ENCODE peak calls at places on chromosomes 4 and X, in four cellular contexts. I is bronchial epithelial cell, L is EH, H is endothelial cell. F is an unnamed sample.

GRCh38 chr4:176883681-176884418 is 91.1 kb upstream of the VEGFC start:
- DNase-seq in I (peak), H (no peak), L (peak), F (peak)

GRCh38 chrX:46327229-46328081 is 217.8 kb downstream of the ZNF674 start:
- DNase-seq in I (peak), L (peak), H (peak), F (peak)

GRCh38 chr4:185640809-185641675 is 105.7 kb upstream of the PDLIM3 start:
- DNase-seq in H (no peak), I (peak), L (peak), F (peak)

GRCh38 chr4:73707269-73707875 is 33.0 kb upstream of the CXCL8 start:
- DNase-seq in I (no peak), L (no peak), H (no peak), F (no peak)

GRCh38 chrX:114959729-114960128 is 57.7 kb downstream of the IL13RA2 start:
- DNase-seq in I (peak), L (peak), H (no peak), F (peak)

GRCh38 chrX:17459596-17459995 is 84.6 kb downstream of the NHS start:
- DNase-seq in L (peak), H (no peak), I (peak), F (peak)

GRCh38 chrX:54358424-54359211 is 772 bp upstream of the WNK3 start:
- DNase-seq in L (peak), H (peak), I (peak), F (peak)

GRCh38 chrX:37812110-37812509 is 32.3 kb downstream of the CYBB start:
- DNase-seq in H (no peak), I (no peak), L (no peak), F (no peak)

GRCh38 chr4:169649545-169650226 is 29.3 kb downstream of the CLCN3 start:
- DNase-seq in I (no peak), L (no peak), H (no peak), F (no peak)

GRCh38 chr4:95537181-95537580 is 11.6 kb downstream of the UNC5C start:
- DNase-seq in I (no peak), H (no peak), L (no peak), F (no peak)

GRCh38 chrX:53831662-53832635 is 145.4 kb upstream of the HUWE1 start:
- DNase-seq in H (peak), L (peak), I (peak), F (peak)

GRCh38 chr4:8544741-8545438 is 35.3 kb upstream of the GPR78 start:
- DNase-seq in L (peak), I (no peak), H (no peak), F (no peak)

GRCh38 chr4:147633113-147633512 is 15.9 kb downstream of the TMEM184C start:
- DNase-seq in H (no peak), I (no peak), L (peak), F (peak)

GRCh38 chr4:40888916-40889315 is 139.2 kb downstream of the NSUN7 start:
- DNase-seq in H (no peak), I (no peak), L (no peak), F (no peak)

GRCh38 chr4:40402556-40402955 is 67.4 kb downstream of the CHRNA9 start:
- DNase-seq in H (no peak), L (no peak), I (peak), F (no peak)

GRCh38 chr4:92864176-92864575 is 560.4 kb downstream of the GRID2 start:
- DNase-seq in H (no peak), I (no peak), L (no peak), F (no peak)

GRCh38 chr4:154916068-154916467 is 135.0 kb downstream of the RBM46 start:
- DNase-seq in H (no peak), L (no peak), I (no peak), F (no peak)

GRCh38 chrX:118588715-118589114 is 93.1 kb downstream of the DOCK11 start:
- DNase-seq in H (no peak), L (no peak), I (no peak), F (no peak)

GRCh38 chr4:90025248-90025647 is 101.9 kb upstream of the CCSER1 start:
- DNase-seq in L (no peak), H (no peak), I (peak), F (peak)

GRCh38 chr4:141724646-141725045 is 88.3 kb downstream of the IL15 start:
- DNase-seq in L (peak), H (no peak), I (no peak), F (no peak)

GRCh38 chrX:46978341-46979291 is 66.4 kb downstream of the JADE3 start:
- DNase-seq in I (peak), H (peak), L (peak), F (peak)

GRCh38 chrX:101407748-101408529 is at the start of the genes GLA and HNRNPH2:
- DNase-seq in I (peak), H (peak), L (peak), F (peak)

GRCh38 chrX:45799576-45799975 is 598.9 kb upstream of the DIPK2B start:
- DNase-seq in L (no peak), H (no peak), I (no peak), F (no peak)

GRCh38 chrX:150060406-150060805 is 122.1 kb upstream of the EOLA2 start:
- DNase-seq in H (no peak), I (no peak), L (peak), F (no peak)

GRCh38 chr4:3690576-3691152 is 75.5 kb upstream of the ADRA2C start:
- DNase-seq in I (no peak), L (no peak), H (no peak), F (no peak)

GRCh38 chr4:4687935-4688727 is 146.3 kb upstream of the STX18 start:
- DNase-seq in L (no peak), H (no peak), I (no peak), F (no peak)

F was measured in adipocyte.